ENCODE peak calls at places on chromosomes 11 and 22, in seven cellular contexts. Q is CD4-positive, alpha-beta memory T cell; T is mammary epithelial cell; L is T-helper 1 cell; E is NCI-H1417; P is HT-29; U is LHCN-M2. M is an unnamed sample.

GRCh38 chr11:103601230-103601846 is 435.1 kb upstream of the DDI1 start:
- DNase-seq in Q (peak; percentile 8), L (no peak), U (peak; percentile 64), E (peak; percentile 58), P (peak; percentile 73), T (peak; percentile 52), M (no peak)

GRCh38 chr11:82902086-82902485 is 550 bp downstream of the DDIAS start:
- DNase-seq in L (no peak), E (no peak), Q (no peak), T (no peak), U (no peak), P (no peak), M (no peak)

GRCh38 chr11:57424802-57425564 is 1.9 kb downstream of the SLC43A3 start:
- DNase-seq in U (peak; percentile 96), T (peak; percentile 81), P (no peak), E (no peak), Q (peak; percentile 69), L (peak; percentile 71), M (peak; percentile 73)

GRCh38 chr11:15148181-15148580 is 33.5 kb downstream of the INSC start:
- DNase-seq in U (no peak), T (no peak), E (no peak), P (no peak), L (no peak), Q (no peak), M (no peak)

GRCh38 chr11:15641191-15641810 is 526.6 kb downstream of the INSC start:
- DNase-seq in E (no peak), Q (no peak), L (no peak), P (no peak), T (no peak), U (no peak), M (no peak)

GRCh38 chr11:65778431-65778900 is 2.3 kb downstream of the AP5B1 start:
- DNase-seq in P (no peak), T (no peak), E (no peak), L (no peak), U (no peak), Q (no peak), M (no peak)

GRCh38 chr22:48407256-48407955 is 1420.3 kb downstream of the BRD1 start:
- DNase-seq in L (no peak), Q (no peak), E (no peak), U (no peak), T (no peak), P (no peak), M (no peak)

GRCh38 chr11:132064987-132065620 is 694.7 kb downstream of the NTM start:
- DNase-seq in L (no peak), P (no peak), U (peak; percentile 100), Q (no peak), E (no peak), T (peak; percentile 98), M (no peak)

GRCh38 chr11:124759268-124760204 is 2.6 kb downstream of the ESAM start:
- DNase-seq in L (no peak), T (no peak), U (no peak), E (no peak), Q (no peak), P (no peak), M (no peak)

GRCh38 chr11:125343086-125343731 is 152.9 kb downstream of the FEZ1 start:
- DNase-seq in P (no peak), T (no peak), Q (no peak), E (no peak), L (no peak), U (no peak), M (no peak)

GRCh38 chr11:17513853-17514252 is 30.4 kb downstream of the USH1C start:
- DNase-seq in T (peak; percentile 31), U (peak; percentile 20), P (no peak), L (no peak), E (no peak), Q (no peak), M (no peak)

GRCh38 chr22:29011868-29012428 is 49.7 kb downstream of the C22orf31 start:
- DNase-seq in Q (no peak), E (no peak), P (no peak), U (no peak), T (no peak), L (no peak), M (no peak)

GRCh38 chr11:23723861-23724260 is 773.0 kb upstream of the LUZP2 start:
- DNase-seq in T (peak; percentile 7), E (no peak), U (peak; percentile 31), L (no peak), Q (no peak), P (no peak), M (no peak)

GRCh38 chr11:8090756-8091155 is 9.7 kb downstream of the TUB start:
- DNase-seq in E (peak; percentile 23), P (peak; percentile 30), T (no peak), L (no peak), Q (no peak), U (peak; percentile 29), M (no peak)

GRCh38 chr11:122439911-122440782 is 215.4 kb upstream of the UBASH3B start:
- DNase-seq in U (peak; percentile 23), P (no peak), T (no peak), E (peak; percentile 71), Q (no peak), L (no peak), M (no peak)

GRCh38 chr22:27809700-27810365 is 8.3 kb upstream of the MN1 start:
- DNase-seq in T (no peak), U (no peak), E (no peak), Q (no peak), L (no peak), P (no peak), M (no peak)

GRCh38 chr11:46421257-46421880 is 29.8 kb upstream of the CHRM4 start:
- DNase-seq in U (no peak), E (no peak), Q (no peak), P (no peak), L (no peak), T (no peak), M (no peak)

GRCh38 chr22:49825944-49826602 is 1.6 kb downstream of the BRD1 start:
- DNase-seq in P (no peak), T (peak; percentile 46), E (no peak), L (no peak), Q (peak; percentile 52), U (peak; percentile 30), M (peak; percentile 62)

GRCh38 chr11:2940166-2940929 is 11.1 kb upstream of the PHLDA2 start:
- DNase-seq in U (peak; percentile 65), Q (peak; percentile 42), T (peak; percentile 57), E (no peak), P (peak; percentile 83), L (no peak), M (no peak)

GRCh38 chr11:47912843-47913437 is 64.8 kb upstream of the NUP160 start:
- DNase-seq in P (no peak), L (no peak), U (no peak), T (no peak), E (no peak), Q (no peak), M (no peak)

GRCh38 chr11:68037481-68038225 is 1.2 kb upstream of the TCIRG1 start:
- DNase-seq in P (no peak), L (no peak), U (no peak), Q (no peak), E (no peak), T (no peak), M (no peak)

GRCh38 chr22:21942407-21942895 is 10.2 kb downstream of the PPM1F start:
- DNase-seq in L (no peak), U (peak; percentile 97), E (no peak), P (peak; percentile 33), Q (no peak), T (peak; percentile 89), M (no peak)

GRCh38 chr22:36068776-36069344 is 40.2 kb upstream of the RBFOX2 start:
- DNase-seq in T (no peak), U (no peak), L (no peak), Q (no peak), E (no peak), P (no peak), M (no peak)

GRCh38 chr11:16607675-16608644 is 130.5 kb upstream of the C11orf58 start:
- DNase-seq in T (peak; percentile 88), L (no peak), Q (no peak), P (no peak), U (peak; percentile 0), E (peak; percentile 49), M (no peak)

GRCh38 chr22:35039625-35040024 is 26.3 kb upstream of the ISX start:
- DNase-seq in T (no peak), E (no peak), U (no peak), L (no peak), P (no peak), Q (no peak), M (no peak)

GRCh38 chr11:15818132-15818842 is 538.1 kb downstream of the SOX6 start:
- DNase-seq in E (no peak), L (no peak), P (peak; percentile 62), Q (no peak), U (no peak), T (no peak), M (no peak)